ENCODE peak calls at places on chromosomes 7 and 10, in eight cellular contexts. One of them, this sample, is unnamed.

GRCh38 chr7:98348726-98349474 is 52.0 kb downstream of the BAIAP2L1 start:
- DNase-seq in Ammon's horn: no peak
- DNase-seq in IMR-90: no peak
- DNase-seq in Right ventricle myocardium superior: no peak
- DNase-seq in cardiac fibroblast: no peak
- DNase-seq in NCI-H1436: no peak
- DNase-seq in A549: no peak
- DNase-seq in cardiac muscle cell: no peak
- DNase-seq in this sample: no peak

GRCh38 chr7:1095621-1096155 is 7.8 kb downstream of the GPER1 start:
- DNase-seq in A549: no peak
- DNase-seq in cardiac muscle cell: no peak
- DNase-seq in NCI-H1436: no peak
- DNase-seq in Ammon's horn: no peak
- DNase-seq in Right ventricle myocardium superior: no peak
- DNase-seq in IMR-90: no peak
- DNase-seq in cardiac fibroblast: no peak
- DNase-seq in this sample: no peak

GRCh38 chr10:117968354-117969182 is 78.2 kb downstream of the RAB11FIP2 start:
- DNase-seq in NCI-H1436: no peak
- DNase-seq in cardiac fibroblast: no peak
- DNase-seq in Right ventricle myocardium superior: no peak
- DNase-seq in cardiac muscle cell: no peak
- DNase-seq in Ammon's horn: no peak
- DNase-seq in A549: no peak
- DNase-seq in IMR-90: no peak
- DNase-seq in this sample: no peak

GRCh38 chr10:91162495-91163268 is 57.8 kb upstream of the PCGF5 start:
- DNase-seq in cardiac muscle cell: peak
- DNase-seq in IMR-90: peak
- DNase-seq in cardiac fibroblast: peak
- DNase-seq in Ammon's horn: peak
- DNase-seq in A549: peak
- DNase-seq in NCI-H1436: peak
- DNase-seq in Right ventricle myocardium superior: peak
- DNase-seq in this sample: peak

GRCh38 chr7:12951397-12951801 is 264.0 kb downstream of the ARL4A start:
- DNase-seq in Ammon's horn: peak
- DNase-seq in A549: peak
- DNase-seq in cardiac fibroblast: peak
- DNase-seq in NCI-H1436: no peak
- DNase-seq in IMR-90: peak
- DNase-seq in cardiac muscle cell: no peak
- DNase-seq in Right ventricle myocardium superior: no peak
- DNase-seq in this sample: no peak

GRCh38 chr10:97713828-97714400 is 384 bp downstream of the MARVELD1 start:
- DNase-seq in Right ventricle myocardium superior: peak
- DNase-seq in A549: peak
- DNase-seq in cardiac muscle cell: peak
- DNase-seq in cardiac fibroblast: peak
- DNase-seq in IMR-90: peak
- DNase-seq in NCI-H1436: peak
- DNase-seq in Ammon's horn: peak
- DNase-seq in this sample: peak

GRCh38 chr10:46019170-46019528 is 11.3 kb downstream of the NCOA4 start:
- DNase-seq in IMR-90: no peak
- DNase-seq in Ammon's horn: no peak
- DNase-seq in cardiac muscle cell: peak
- DNase-seq in Right ventricle myocardium superior: no peak
- DNase-seq in A549: no peak
- DNase-seq in NCI-H1436: no peak
- DNase-seq in cardiac fibroblast: no peak
- DNase-seq in this sample: no peak

GRCh38 chr10:28841625-28842024 is 164.3 kb downstream of the BAMBI start:
- DNase-seq in A549: no peak
- DNase-seq in IMR-90: peak
- DNase-seq in Right ventricle myocardium superior: no peak
- DNase-seq in NCI-H1436: no peak
- DNase-seq in cardiac fibroblast: peak
- DNase-seq in Ammon's horn: no peak
- DNase-seq in cardiac muscle cell: no peak
- DNase-seq in this sample: no peak

GRCh38 chr7:1868400-1869165 is 198.5 kb downstream of the ELFN1 start:
- DNase-seq in cardiac fibroblast: no peak
- DNase-seq in A549: no peak
- DNase-seq in Right ventricle myocardium superior: no peak
- DNase-seq in cardiac muscle cell: no peak
- DNase-seq in Ammon's horn: no peak
- DNase-seq in NCI-H1436: no peak
- DNase-seq in IMR-90: no peak
- DNase-seq in this sample: no peak

GRCh38 chr7:95472521-95473160 is 13.1 kb upstream of the ASB4 start:
- DNase-seq in Ammon's horn: peak
- DNase-seq in cardiac fibroblast: peak
- DNase-seq in Right ventricle myocardium superior: no peak
- DNase-seq in cardiac muscle cell: no peak
- DNase-seq in A549: no peak
- DNase-seq in NCI-H1436: no peak
- DNase-seq in IMR-90: peak
- DNase-seq in this sample: no peak

GRCh38 chr7:130994378-130995115 is 260.5 kb upstream of the KLF14 start:
- DNase-seq in Right ventricle myocardium superior: peak
- DNase-seq in NCI-H1436: no peak
- DNase-seq in IMR-90: no peak
- DNase-seq in cardiac fibroblast: no peak
- DNase-seq in A549: no peak
- DNase-seq in Ammon's horn: peak
- DNase-seq in cardiac muscle cell: no peak
- DNase-seq in this sample: peak

GRCh38 chr7:157973971-157974677 is 613.5 kb downstream of the PTPRN2 start:
- DNase-seq in A549: no peak
- DNase-seq in Ammon's horn: no peak
- DNase-seq in cardiac muscle cell: no peak
- DNase-seq in Right ventricle myocardium superior: no peak
- DNase-seq in NCI-H1436: no peak
- DNase-seq in IMR-90: no peak
- DNase-seq in cardiac fibroblast: no peak
- DNase-seq in this sample: no peak

GRCh38 chr10:132048294-132048667 is 17.5 kb upstream of the JAKMIP3 start:
- DNase-seq in Right ventricle myocardium superior: no peak
- DNase-seq in A549: no peak
- DNase-seq in cardiac muscle cell: no peak
- DNase-seq in cardiac fibroblast: no peak
- DNase-seq in IMR-90: no peak
- DNase-seq in Ammon's horn: no peak
- DNase-seq in NCI-H1436: no peak
- DNase-seq in this sample: no peak

GRCh38 chr7:159094919-159095915 is 49.5 kb downstream of the VIPR2 start:
- DNase-seq in Ammon's horn: no peak
- DNase-seq in Right ventricle myocardium superior: peak
- DNase-seq in cardiac fibroblast: no peak
- DNase-seq in A549: no peak
- DNase-seq in NCI-H1436: no peak
- DNase-seq in IMR-90: no peak
- DNase-seq in cardiac muscle cell: no peak
- DNase-seq in this sample: no peak

GRCh38 chr7:116239434-116239833 is 29.1 kb downstream of the TES start:
- DNase-seq in NCI-H1436: no peak
- DNase-seq in IMR-90: no peak
- DNase-seq in Right ventricle myocardium superior: no peak
- DNase-seq in Ammon's horn: no peak
- DNase-seq in A549: no peak
- DNase-seq in cardiac muscle cell: no peak
- DNase-seq in cardiac fibroblast: no peak
- DNase-seq in this sample: no peak

GRCh38 chr10:93745411-93746065 is 12.2 kb upstream of the LGI1 start:
- DNase-seq in Ammon's horn: peak
- DNase-seq in cardiac fibroblast: peak
- DNase-seq in IMR-90: no peak
- DNase-seq in cardiac muscle cell: peak
- DNase-seq in Right ventricle myocardium superior: no peak
- DNase-seq in A549: peak
- DNase-seq in NCI-H1436: no peak
- DNase-seq in this sample: no peak

GRCh38 chr7:2405601-2406345 is 2.4 kb downstream of the CHST12 start:
- DNase-seq in NCI-H1436: no peak
- DNase-seq in Right ventricle myocardium superior: no peak
- DNase-seq in A549: no peak
- DNase-seq in IMR-90: no peak
- DNase-seq in Ammon's horn: no peak
- DNase-seq in cardiac muscle cell: no peak
- DNase-seq in cardiac fibroblast: no peak
- DNase-seq in this sample: no peak

GRCh38 chr10:8138471-8138870 is 84.0 kb downstream of the GATA3 start:
- DNase-seq in IMR-90: peak
- DNase-seq in cardiac muscle cell: no peak
- DNase-seq in Right ventricle myocardium superior: no peak
- DNase-seq in NCI-H1436: no peak
- DNase-seq in Ammon's horn: peak
- DNase-seq in cardiac fibroblast: peak
- DNase-seq in A549: no peak
- DNase-seq in this sample: no peak

GRCh38 chr7:28956608-28957063 is 1.5 kb downstream of the TRIL start:
- DNase-seq in A549: peak
- DNase-seq in cardiac fibroblast: peak
- DNase-seq in cardiac muscle cell: peak
- DNase-seq in Ammon's horn: peak
- DNase-seq in NCI-H1436: peak
- DNase-seq in Right ventricle myocardium superior: peak
- DNase-seq in IMR-90: peak
- DNase-seq in this sample: peak